ENCODE peak calls at places on chromosomes 16 and 17, in five cellular contexts. W, Q, J, S and N are unnamed samples.
A peak's percentile ranks its signal among the peaks of the same experiment; 100 is the strongest.

GRCh38 chr17:81315170-81315884 is 20.2 kb upstream of the SLC38A10 start:
- DNase-seq in Q (no peak), S (no peak), J (no peak), W (no peak), N (no peak)

GRCh38 chr17:6639651-6640535 is 618 bp downstream of the KIAA0753 start:
- DNase-seq in J (peak; percentile 73), Q (no peak), W (peak; percentile 71), S (peak; percentile 18), N (peak; percentile 9)

GRCh38 chr16:75252049-75252864 is 833 bp upstream of the BCAR1 start:
- DNase-seq in J (no peak), S (no peak), W (peak; percentile 66), Q (no peak), N (no peak)

GRCh38 chr17:18070861-18071340 is 16.8 kb upstream of the DRG2 start:
- DNase-seq in Q (no peak), W (no peak), J (no peak), S (peak; percentile 16), N (peak; percentile 62)

GRCh38 chr17:43344700-43345099 is 54.1 kb upstream of the ARL4D start:
- DNase-seq in W (no peak), S (no peak), Q (no peak), J (no peak), N (no peak)

GRCh38 chr17:78174870-78175642 is 6.7 kb downstream of the SYNGR2 start:
- DNase-seq in Q (no peak), W (no peak), J (no peak), S (no peak), N (no peak)

GRCh38 chr16:55543470-55543869 is 23.0 kb upstream of the CAPNS2 start:
- DNase-seq in J (no peak), W (no peak), Q (no peak), S (no peak), N (peak; percentile 60)

GRCh38 chr17:39174907-39175694 is 9.1 kb upstream of the ARL5C start:
- DNase-seq in W (peak; percentile 90), J (peak; percentile 84), S (peak; percentile 78), Q (no peak), N (peak; percentile 49)

GRCh38 chr17:75635610-75636202 is 2.5 kb downstream of the SMIM5 start:
- DNase-seq in W (no peak), J (peak; percentile 81), S (no peak), Q (no peak), N (no peak)

GRCh38 chr17:35239823-35240222 is 3.0 kb upstream of the SLFN5 start:
- DNase-seq in Q (no peak), S (no peak), W (no peak), J (no peak), N (no peak)

GRCh38 chr17:8875416-8875815 is 7.9 kb upstream of the PIK3R6 start:
- DNase-seq in J (no peak), Q (no peak), S (no peak), W (no peak), N (no peak)

GRCh38 chr16:83631006-83631405 is 176.8 kb upstream of the HSBP1 start:
- DNase-seq in J (no peak), S (no peak), Q (peak; percentile 68), W (no peak), N (no peak)

GRCh38 chr16:4481526-4481925 is 5.3 kb downstream of the HMOX2 start:
- DNase-seq in J (no peak), S (no peak), W (no peak), Q (no peak), N (no peak)

GRCh38 chr16:85134076-85134793 is 22.0 kb upstream of the CIBAR2 start:
- DNase-seq in S (no peak), W (no peak), Q (no peak), J (no peak), N (no peak)

GRCh38 chr17:68437979-68438877 is 19.1 kb downstream of the WIPI1 start:
- DNase-seq in W (no peak), J (no peak), Q (no peak), S (peak; percentile 75), N (peak; percentile 16)

GRCh38 chr17:42702446-42702845 is 20.1 kb downstream of the CNTNAP1 start:
- DNase-seq in W (no peak), S (no peak), Q (no peak), J (no peak), N (no peak)

GRCh38 chr17:57357392-57357784 is 101.1 kb downstream of the MSI2 start:
- DNase-seq in J (peak; percentile 82), S (no peak), Q (no peak), W (no peak), N (peak; percentile 52)

GRCh38 chr17:43778337-43779144 is at the start of gene DUSP3:
- DNase-seq in W (peak; percentile 98), J (peak; percentile 95), Q (peak; percentile 64), S (peak; percentile 54), N (peak; percentile 91)

GRCh38 chr17:74408830-74409229 is 23.1 kb upstream of the GPRC5C start:
- DNase-seq in S (no peak), W (no peak), J (no peak), Q (no peak), N (no peak)

GRCh38 chr16:67530013-67530939 is 1.6 kb downstream of the RIPOR1 start:
- DNase-seq in Q (peak; percentile 23), W (peak; percentile 92), S (no peak), J (peak; percentile 91), N (peak; percentile 82)

GRCh38 chr17:17446666-17447155 is 30.1 kb upstream of the MED9 start:
- DNase-seq in W (no peak), Q (no peak), S (no peak), J (no peak), N (no peak)

GRCh38 chr16:17944345-17944744 is 392.2 kb downstream of the NPIPA8 start:
- DNase-seq in W (no peak), J (no peak), S (no peak), Q (no peak), N (no peak)

GRCh38 chr17:73474370-73474988 is 162.7 kb upstream of the CDC42EP4 start:
- DNase-seq in S (peak; percentile 52), W (peak; percentile 73), J (peak; percentile 88), Q (peak; percentile 1), N (peak; percentile 43)

GRCh38 chr17:49898547-49899490 is 51.0 kb upstream of the TAC4 start:
- DNase-seq in W (no peak), S (no peak), Q (no peak), J (no peak), N (no peak)
- TF ChIP-seq CTCF in W (no peak), S (no peak), Q (peak; percentile 20), J (no peak), N (peak; percentile 20)

DNA sequence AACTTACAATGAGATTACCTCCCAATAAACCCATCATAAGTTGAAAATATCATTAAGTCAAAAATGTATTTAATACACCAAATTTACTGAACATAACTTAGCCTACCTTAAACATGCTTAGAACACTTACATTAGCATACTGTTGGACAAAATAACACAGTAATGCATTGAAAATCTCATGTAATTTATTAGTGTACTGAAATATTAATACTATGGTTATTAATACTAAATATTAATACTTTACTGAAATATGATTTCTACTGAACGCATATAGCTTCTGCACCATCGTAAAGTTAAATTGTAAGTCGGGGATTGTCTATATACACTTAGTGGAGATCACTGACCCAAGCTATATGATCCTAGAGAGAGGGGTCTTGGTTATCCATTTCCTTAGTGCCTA is 4.3 kb downstream of the USP32 start:
- DNase-seq in W (no peak), S (no peak), J (no peak), Q (no peak), N (no peak)
- H3K4me3 ChIP-seq in W (no peak overlapping the region), S (no peak overlapping the region), J (no peak overlapping the region), Q (no peak overlapping the region), N (no peak overlapping the region)

GRCh38 chr16:53053967-53054669 is 673 bp upstream of the CHD9 start:
- DNase-seq in Q (no peak), J (peak; percentile 64), S (peak; percentile 56), W (peak; percentile 84), N (peak; percentile 25)

GRCh38 chr16:53056528-53056881 is 1.7 kb downstream of the CHD9 start:
- DNase-seq in J (no peak), W (peak; percentile 62), Q (no peak), S (no peak), N (peak; percentile 69)

GRCh38 chr16:53054670-53055485 is at the start of gene CHD9:
- DNase-seq in S (peak; percentile 74), Q (no peak), W (peak; percentile 94), J (peak; percentile 93), N (peak; percentile 89)

GRCh38 chr16:53055603-53056527 is 1.1 kb downstream of the CHD9 start:
- DNase-seq in J (peak; percentile 64), W (peak; percentile 76), S (peak; percentile 39), Q (no peak), N (peak; percentile 82)

DNA sequence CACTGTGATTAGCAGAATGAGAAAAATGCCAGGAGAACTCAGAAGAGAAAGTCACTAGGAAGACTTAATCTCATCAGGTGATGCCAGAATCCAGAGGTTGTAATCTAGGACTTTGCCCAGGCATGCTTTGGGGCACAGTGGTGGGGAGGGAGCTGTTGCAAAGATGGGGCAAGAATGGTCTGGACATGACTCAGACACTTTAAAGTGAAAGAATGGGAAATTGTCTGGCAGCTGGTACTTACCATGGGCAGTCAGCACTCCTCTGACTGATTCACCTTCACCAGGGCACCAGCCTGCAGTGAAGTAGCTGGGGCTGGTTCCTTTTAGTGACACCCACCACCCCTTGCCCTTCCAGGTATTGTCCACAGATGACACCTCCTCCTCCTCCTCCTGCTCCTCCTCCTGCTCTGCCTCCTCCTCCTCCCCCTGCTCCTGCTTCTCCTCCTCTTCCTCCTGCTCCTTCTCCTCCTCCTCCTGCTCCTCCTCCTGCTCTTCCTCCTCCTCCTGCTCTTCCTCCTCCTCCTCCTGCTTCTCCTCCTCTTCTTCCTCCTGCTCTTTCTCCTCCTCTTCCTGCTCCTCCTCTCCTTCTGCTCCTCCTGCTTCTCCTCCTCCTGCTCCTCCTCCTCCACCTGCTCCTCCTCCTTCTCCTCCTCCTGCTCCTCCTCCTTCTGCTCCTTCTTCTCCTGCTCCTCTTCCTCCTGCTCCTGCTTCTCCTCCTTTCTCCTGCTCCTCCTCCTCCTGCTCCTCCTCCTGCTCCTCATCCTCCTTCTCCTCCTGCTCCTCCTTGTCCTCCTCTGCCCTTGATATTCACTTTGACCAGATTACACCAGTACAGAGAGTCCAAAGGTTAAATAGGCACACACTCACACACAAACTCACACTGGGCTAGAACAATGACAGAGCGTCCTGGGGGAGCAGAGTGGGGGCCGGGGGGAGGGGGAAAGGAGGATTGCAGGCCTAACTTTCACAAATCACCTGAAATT is at the start of gene CHD9NB:
- DNase-seq in S (peak; percentile 60), J (no peak), W (peak; percentile 51), Q (peak; percentile 68), N (peak; percentile 82)
- TF ChIP-seq CTCF in S (no peak), J (no peak), W (no peak), Q (no peak), N (no peak)

GRCh38 chr16:64130140-64130539 is 991.7 kb downstream of the CDH11 start:
- DNase-seq in S (no peak), Q (no peak), W (no peak), J (no peak), N (no peak)

GRCh38 chr16:64133396-64133795 is 988.5 kb downstream of the CDH11 start:
- DNase-seq in S (no peak), Q (no peak), J (no peak), W (no peak), N (no peak)

GRCh38 chr16:64131423-64131822 is 990.4 kb downstream of the CDH11 start:
- DNase-seq in J (peak; percentile 35), S (no peak), W (no peak), Q (no peak), N (no peak)

GRCh38 chr16:64132686-64133085 is 989.2 kb downstream of the CDH11 start:
- DNase-seq in J (no peak), S (no peak), W (no peak), Q (no peak), N (no peak)

DNA sequence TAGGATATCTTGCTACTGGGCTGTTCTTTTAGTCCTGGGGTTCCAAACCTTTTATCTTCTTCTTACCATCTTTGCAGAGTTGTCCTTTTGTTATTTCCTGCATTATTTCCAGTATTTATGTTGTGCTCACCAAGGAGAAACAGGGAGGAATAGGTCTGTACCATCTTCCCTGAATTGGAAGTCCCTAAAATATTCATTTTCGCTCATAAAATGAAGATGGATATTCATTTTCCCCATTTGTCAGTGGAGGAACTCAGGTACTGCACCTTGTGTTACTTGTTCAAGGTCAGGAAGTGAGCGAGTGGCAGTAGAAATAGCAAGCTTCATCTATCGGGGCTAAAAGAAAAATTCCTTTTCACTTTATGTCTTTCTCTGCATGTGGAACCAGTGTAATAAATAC is 989.7 kb downstream of the CDH11 start:
- DNase-seq in W (no peak), Q (no peak), J (no peak), S (no peak), N (no peak)
- H3K4me3 ChIP-seq in W (no peak overlapping the region), Q (no peak overlapping the region), J (no peak overlapping the region), S (no peak overlapping the region), N (no peak overlapping the region)